ENCODE peak calls at places on chromosomes 2 and 18, in four cellular contexts. One of them, this sample, is unnamed.

GRCh38 chr18:58547864-58548263 is 81.0 kb downstream of the ALPK2 start:
- DNase-seq in fibroblast of lung: no peak
- DNase-seq in neuronal stem cell: no peak
- DNase-seq in IMR-90: no peak
- DNase-seq in this sample: no peak

GRCh38 chr2:202084265-202084664 is 11.2 kb downstream of the KIAA2012 start:
- DNase-seq in fibroblast of lung: peak
- DNase-seq in neuronal stem cell: peak
- DNase-seq in IMR-90: peak
- DNase-seq in this sample: no peak

GRCh38 chr18:59305295-59305694 is 13.2 kb downstream of the CPLX4 start:
- DNase-seq in fibroblast of lung: no peak
- DNase-seq in neuronal stem cell: no peak
- DNase-seq in IMR-90: no peak
- DNase-seq in this sample: no peak

GRCh38 chr2:68764781-68765385 is 30.3 kb downstream of the ARHGAP25 start:
- DNase-seq in fibroblast of lung: peak
- DNase-seq in neuronal stem cell: no peak
- DNase-seq in IMR-90: peak
- DNase-seq in this sample: peak

GRCh38 chr2:3042601-3043585 is 334.7 kb downstream of the EIPR1 start:
- DNase-seq in fibroblast of lung: no peak
- DNase-seq in neuronal stem cell: no peak
- DNase-seq in IMR-90: no peak
- DNase-seq in this sample: no peak

GRCh38 chr18:21955757-21956652 is 213.4 kb upstream of the GATA6 start:
- DNase-seq in fibroblast of lung: peak
- DNase-seq in neuronal stem cell: peak
- DNase-seq in IMR-90: peak
- DNase-seq in this sample: peak

GRCh38 chr18:57819671-57820460 is 16.8 kb upstream of the ATP8B1 start:
- DNase-seq in fibroblast of lung: peak
- DNase-seq in neuronal stem cell: no peak
- DNase-seq in IMR-90: peak
- DNase-seq in this sample: no peak

GRCh38 chr2:145158051-145158586 is 638.2 kb upstream of the ZEB2 start:
- DNase-seq in fibroblast of lung: peak
- DNase-seq in neuronal stem cell: no peak
- DNase-seq in IMR-90: peak
- DNase-seq in this sample: no peak

GRCh38 chr2:20381457-20381856 is 30.8 kb upstream of the PUM2 start:
- DNase-seq in fibroblast of lung: peak
- DNase-seq in neuronal stem cell: no peak
- DNase-seq in IMR-90: peak
- DNase-seq in this sample: no peak

GRCh38 chr2:84782717-84783442 is 98.0 kb downstream of the TRABD2A start:
- DNase-seq in fibroblast of lung: no peak
- DNase-seq in neuronal stem cell: no peak
- DNase-seq in IMR-90: peak
- DNase-seq in this sample: peak

GRCh38 chr18:35998967-35999366 is 26.5 kb downstream of the RMP24 start:
- DNase-seq in fibroblast of lung: no peak
- DNase-seq in neuronal stem cell: no peak
- DNase-seq in IMR-90: no peak
- DNase-seq in this sample: peak

GRCh38 chr18:2104620-2105462 is 466.5 kb downstream of the METTL4 start:
- DNase-seq in fibroblast of lung: peak
- DNase-seq in neuronal stem cell: peak
- DNase-seq in IMR-90: peak
- DNase-seq in this sample: peak

GRCh38 chr2:54461251-54461650 is 5.1 kb downstream of the SPTBN1 start:
- DNase-seq in fibroblast of lung: peak
- DNase-seq in neuronal stem cell: no peak
- DNase-seq in IMR-90: no peak
- DNase-seq in this sample: no peak

GRCh38 chr2:11746807-11747459 is 501 bp downstream of the LPIN1 start:
- DNase-seq in fibroblast of lung: peak
- DNase-seq in neuronal stem cell: no peak
- DNase-seq in IMR-90: peak
- DNase-seq in this sample: peak

GRCh38 chr2:63052411-63053234 is 2.0 kb downstream of the OTX1 start:
- DNase-seq in fibroblast of lung: no peak
- DNase-seq in neuronal stem cell: no peak
- DNase-seq in IMR-90: no peak
- DNase-seq in this sample: no peak

GRCh38 chr2:74464406-74464805 is 776 bp downstream of the MOGS start:
- DNase-seq in fibroblast of lung: no peak
- DNase-seq in neuronal stem cell: no peak
- DNase-seq in IMR-90: no peak
- DNase-seq in this sample: peak

GRCh38 chr18:13909541-13909940 is 5.8 kb downstream of the MC2R start:
- DNase-seq in fibroblast of lung: no peak
- DNase-seq in neuronal stem cell: no peak
- DNase-seq in IMR-90: no peak
- DNase-seq in this sample: no peak

GRCh38 chr2:69667805-69668382 is 24.4 kb upstream of the AAK1 start:
- DNase-seq in fibroblast of lung: no peak
- DNase-seq in neuronal stem cell: no peak
- DNase-seq in IMR-90: peak
- DNase-seq in this sample: no peak

GRCh38 chr18:53441761-53442414 is 782.6 kb downstream of the MBD2 start:
- DNase-seq in fibroblast of lung: no peak
- DNase-seq in neuronal stem cell: no peak
- DNase-seq in IMR-90: no peak
- DNase-seq in this sample: no peak

GRCh38 chr2:73832905-73833304 is 4.1 kb downstream of the STAMBP start:
- DNase-seq in fibroblast of lung: peak
- DNase-seq in neuronal stem cell: no peak
- DNase-seq in IMR-90: peak
- DNase-seq in this sample: peak

GRCh38 chr2:20357588-20358394 is 7.1 kb upstream of the PUM2 start:
- DNase-seq in fibroblast of lung: no peak
- DNase-seq in neuronal stem cell: no peak
- DNase-seq in IMR-90: no peak
- DNase-seq in this sample: no peak

GRCh38 chr18:26429535-26429934 is 118.8 kb downstream of the KCTD1 start:
- DNase-seq in fibroblast of lung: peak
- DNase-seq in neuronal stem cell: no peak
- DNase-seq in IMR-90: peak
- DNase-seq in this sample: no peak

GRCh38 chr2:134771313-134771801 is 52.6 kb upstream of the TMEM163 start:
- DNase-seq in fibroblast of lung: no peak
- DNase-seq in neuronal stem cell: no peak
- DNase-seq in IMR-90: no peak
- DNase-seq in this sample: no peak

GRCh38 chr18:79680100-79680879 is 687 bp downstream of the CTDP1 start:
- DNase-seq in fibroblast of lung: peak
- DNase-seq in neuronal stem cell: peak
- DNase-seq in IMR-90: peak
- DNase-seq in this sample: peak

GRCh38 chr2:43293744-43294695 is 67.6 kb upstream of the ZFP36L2 start:
- DNase-seq in fibroblast of lung: peak
- DNase-seq in neuronal stem cell: no peak
- DNase-seq in IMR-90: peak
- DNase-seq in this sample: no peak

GRCh38 chr2:43007901-43008300 is 215.5 kb upstream of the HAAO start:
- DNase-seq in fibroblast of lung: no peak
- DNase-seq in neuronal stem cell: no peak
- DNase-seq in IMR-90: no peak
- DNase-seq in this sample: no peak

GRCh38 chr2:189191766-189192165 is 12.2 kb upstream of the COL5A2 start:
- DNase-seq in fibroblast of lung: peak
- DNase-seq in neuronal stem cell: no peak
- DNase-seq in IMR-90: peak
- DNase-seq in this sample: no peak

GRCh38 chr2:199381531-199381930 is 76.2 kb downstream of the SATB2 start:
- DNase-seq in fibroblast of lung: no peak
- DNase-seq in neuronal stem cell: no peak
- DNase-seq in IMR-90: no peak
- DNase-seq in this sample: no peak

GRCh38 chr18:58635891-58636290 is 7.0 kb upstream of the ALPK2 start:
- DNase-seq in fibroblast of lung: peak
- DNase-seq in neuronal stem cell: no peak
- DNase-seq in IMR-90: peak
- DNase-seq in this sample: no peak

GRCh38 chr2:57947398-57947797 is 99.2 kb upstream of the VRK2 start:
- DNase-seq in fibroblast of lung: no peak
- DNase-seq in neuronal stem cell: no peak
- DNase-seq in IMR-90: no peak
- DNase-seq in this sample: no peak

GRCh38 chr2:54482725-54483124 is 26.6 kb downstream of the SPTBN1 start:
- DNase-seq in fibroblast of lung: peak
- DNase-seq in neuronal stem cell: peak
- DNase-seq in IMR-90: peak
- DNase-seq in this sample: no peak

GRCh38 chr2:64260093-64260808 is 116.0 kb upstream of the PELI1 start:
- DNase-seq in fibroblast of lung: no peak
- DNase-seq in neuronal stem cell: no peak
- DNase-seq in IMR-90: no peak
- DNase-seq in this sample: no peak

GRCh38 chr2:64263315-64263714 is 119.1 kb upstream of the PELI1 start:
- DNase-seq in fibroblast of lung: peak
- DNase-seq in neuronal stem cell: no peak
- DNase-seq in IMR-90: peak
- DNase-seq in this sample: no peak

GRCh38 chr2:64260817-64261216 is 116.6 kb upstream of the PELI1 start:
- DNase-seq in fibroblast of lung: no peak
- DNase-seq in neuronal stem cell: no peak
- DNase-seq in IMR-90: no peak
- DNase-seq in this sample: peak

GRCh38 chr2:64262068-64262467 is 117.8 kb upstream of the PELI1 start:
- DNase-seq in fibroblast of lung: peak
- DNase-seq in neuronal stem cell: no peak
- DNase-seq in IMR-90: no peak
- DNase-seq in this sample: no peak

DNA sequence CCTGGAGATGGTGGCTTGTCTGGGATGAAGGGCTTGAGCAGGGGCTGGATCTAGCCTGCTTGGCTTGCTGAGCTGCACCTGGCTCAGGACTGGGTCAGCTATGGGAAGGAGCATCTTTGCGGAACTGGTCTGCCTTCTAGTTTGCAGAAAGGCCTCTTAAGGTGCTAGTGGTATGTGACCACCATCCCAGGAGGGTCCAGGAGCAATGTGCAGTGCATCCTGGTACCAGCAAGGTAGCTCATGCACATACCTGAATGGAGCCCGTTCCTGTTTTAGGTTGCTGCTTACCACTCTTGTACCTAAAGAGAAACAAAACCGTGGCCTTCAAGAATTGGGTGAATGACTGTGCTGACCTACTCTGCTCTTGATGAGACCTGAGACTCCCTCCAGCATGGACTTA is 118.6 kb upstream of the PELI1 start:
- DNase-seq in fibroblast of lung: no peak
- DNase-seq in neuronal stem cell: no peak
- DNase-seq in IMR-90: no peak
- DNase-seq in this sample: no peak
- H2AFZ ChIP-seq in fibroblast of lung: no peak
- H2AFZ ChIP-seq in neuronal stem cell: no peak
- H2AFZ ChIP-seq in IMR-90: no peak
- H2AFZ ChIP-seq in this sample: no peak

GRCh38 chr2:165069131-165069530 is 113.8 kb upstream of the SLC38A11 start:
- DNase-seq in fibroblast of lung: no peak
- DNase-seq in neuronal stem cell: no peak
- DNase-seq in IMR-90: peak
- DNase-seq in this sample: no peak
- H2AFZ ChIP-seq in fibroblast of lung: no peak
- H2AFZ ChIP-seq in neuronal stem cell: peak
- H2AFZ ChIP-seq in IMR-90: peak
- H2AFZ ChIP-seq in this sample: no peak

DNA sequence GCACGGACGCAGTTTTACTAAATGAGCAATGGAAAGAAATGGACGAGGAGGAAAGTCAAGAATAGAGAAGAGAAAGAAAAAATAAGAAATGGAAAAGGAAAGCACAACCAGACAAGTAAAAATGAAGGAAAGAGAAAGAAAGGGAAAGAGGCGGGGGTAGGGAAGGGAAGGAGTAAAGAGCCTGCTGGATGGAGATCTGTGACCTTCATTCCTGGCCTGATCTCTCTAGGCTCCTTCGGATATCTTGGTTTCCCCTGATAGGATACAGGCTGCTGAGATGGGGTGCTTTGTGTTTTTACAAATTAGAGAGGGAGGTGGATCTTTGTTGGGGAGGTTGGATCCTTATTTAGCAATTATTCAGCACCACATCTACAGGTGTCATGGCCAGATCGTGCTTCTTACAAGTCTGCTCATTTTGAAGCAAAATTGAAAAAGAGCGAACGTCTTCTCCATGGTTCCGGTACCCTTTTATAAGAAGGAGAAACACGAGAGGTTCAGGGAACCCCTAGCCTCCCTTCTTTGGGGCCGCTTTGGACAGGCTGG is 764 bp upstream of the LRP2 start:
- DNase-seq in fibroblast of lung: no peak
- DNase-seq in neuronal stem cell: peak
- DNase-seq in IMR-90: no peak
- DNase-seq in this sample: no peak
- H2AFZ ChIP-seq in fibroblast of lung: no peak
- H2AFZ ChIP-seq in neuronal stem cell: peak
- H2AFZ ChIP-seq in IMR-90: no peak
- H2AFZ ChIP-seq in this sample: peak

GRCh38 chr18:5530623-5531022 is 13.2 kb downstream of the EPB41L3 start:
- DNase-seq in fibroblast of lung: no peak
- DNase-seq in neuronal stem cell: no peak
- DNase-seq in IMR-90: no peak
- DNase-seq in this sample: no peak
- H2AFZ ChIP-seq in fibroblast of lung: no peak
- H2AFZ ChIP-seq in neuronal stem cell: no peak
- H2AFZ ChIP-seq in IMR-90: no peak
- H2AFZ ChIP-seq in this sample: no peak

GRCh38 chr2:98467652-98468051 is 23.0 kb downstream of the INPP4A start:
- DNase-seq in fibroblast of lung: no peak
- DNase-seq in neuronal stem cell: no peak
- DNase-seq in IMR-90: no peak
- DNase-seq in this sample: no peak

GRCh38 chr2:98464772-98465310 is 20.2 kb downstream of the INPP4A start:
- DNase-seq in fibroblast of lung: no peak
- DNase-seq in neuronal stem cell: no peak
- DNase-seq in IMR-90: no peak
- DNase-seq in this sample: no peak

GRCh38 chr2:98463988-98464771 is 19.5 kb downstream of the INPP4A start:
- DNase-seq in fibroblast of lung: no peak
- DNase-seq in neuronal stem cell: no peak
- DNase-seq in IMR-90: no peak
- DNase-seq in this sample: no peak

GRCh38 chr2:98467082-98467536 is 22.5 kb downstream of the INPP4A start:
- DNase-seq in fibroblast of lung: no peak
- DNase-seq in neuronal stem cell: no peak
- DNase-seq in IMR-90: no peak
- DNase-seq in this sample: no peak

GRCh38 chr2:98465456-98466201 is 21.0 kb downstream of the INPP4A start:
- DNase-seq in fibroblast of lung: peak
- DNase-seq in neuronal stem cell: no peak
- DNase-seq in IMR-90: peak
- DNase-seq in this sample: no peak
- H2AFZ ChIP-seq in fibroblast of lung: no peak
- H2AFZ ChIP-seq in neuronal stem cell: no peak
- H2AFZ ChIP-seq in IMR-90: peak
- H2AFZ ChIP-seq in this sample: no peak

This sample was measured in Karpas-422.